ENCODE peak calls at places on chromosomes 1 and 21, in ten cellular contexts. K is mesothelial cell of epicardium, F is endothelial cell, X is neural crest cell, U is astrocyte, T is OCI-LY7, L is AG04450, R is K562, J is NB4, B is fibroblast of pulmonary artery. A is an unnamed sample.

GRCh38 chr1:162873671-162874666 is 13.0 kb upstream of the CCDC190 start:
- DNase-seq in K (no peak), F (no peak), X (no peak), U (peak), T (no peak), L (peak), R (no peak), J (no peak), B (peak), A (no peak)

GRCh38 chr21:45551816-45552695 is 9.8 kb upstream of the SLC19A1 start:
- DNase-seq in K (no peak), F (no peak), X (no peak), U (no peak), T (no peak), L (no peak), R (no peak), J (no peak), B (no peak), A (no peak)

GRCh38 chr1:222833484-222833883 is 18.6 kb downstream of the DISP1 start:
- DNase-seq in K (no peak), F (no peak), X (no peak), U (no peak), T (no peak), L (no peak), R (no peak), J (no peak), B (no peak), A (no peak)

GRCh38 chr21:36480618-36481017 is 696 bp upstream of the CLDN14 start:
- DNase-seq in K (no peak), F (no peak), X (no peak), U (no peak), T (no peak), L (no peak), R (no peak), J (no peak), B (no peak), A (no peak)

GRCh38 chr1:175480343-175480827 is 263.0 kb downstream of the TNR start:
- DNase-seq in K (no peak), F (no peak), X (no peak), U (no peak), T (no peak), L (no peak), R (no peak), J (no peak), B (no peak), A (no peak)

GRCh38 chr1:226891346-226891745 is 20.9 kb downstream of the PSEN2 start:
- DNase-seq in K (no peak), F (no peak), X (no peak), U (no peak), T (no peak), L (no peak), R (no peak), J (no peak), B (no peak), A (no peak)

GRCh38 chr1:204108312-204109141 is 35.6 kb downstream of the SOX13 start:
- DNase-seq in K (no peak), F (peak), X (peak), U (no peak), T (no peak), L (no peak), R (no peak), J (no peak), B (no peak), A (no peak)

GRCh38 chr1:108521990-108522393 is 37.9 kb upstream of the EEIG2 start:
- DNase-seq in K (no peak), F (no peak), X (no peak), U (peak), T (no peak), L (no peak), R (no peak), J (peak), B (peak), A (no peak)

GRCh38 chr1:103110701-103111100 is 2.4 kb upstream of the COL11A1 start:
- DNase-seq in K (no peak), F (no peak), X (no peak), U (peak), T (no peak), L (no peak), R (no peak), J (no peak), B (no peak), A (no peak)

GRCh38 chr1:37650721-37651120 is 16.0 kb upstream of the RSPO1 start:
- DNase-seq in K (no peak), F (no peak), X (no peak), U (no peak), T (no peak), L (no peak), R (no peak), J (no peak), B (no peak), A (no peak)

GRCh38 chr21:31609081-31609480 is 50.4 kb upstream of the SOD1 start:
- DNase-seq in K (no peak), F (no peak), X (no peak), U (no peak), T (peak), L (no peak), R (no peak), J (peak), B (no peak), A (no peak)

GRCh38 chr21:37452222-37452621 is 85.6 kb downstream of the DYRK1A start:
- DNase-seq in K (no peak), F (no peak), X (no peak), U (peak), T (no peak), L (peak), R (no peak), J (no peak), B (peak), A (no peak)

GRCh38 chr1:236959112-236959511 is 45.1 kb downstream of the MT1HL1 start:
- DNase-seq in K (no peak), F (no peak), X (no peak), U (no peak), T (no peak), L (no peak), R (no peak), J (no peak), B (no peak), A (no peak)

GRCh38 chr1:81801834-81802531 is 1.2 kb downstream of the ADGRL2 start:
- DNase-seq in K (peak), F (peak), X (peak), U (peak), T (no peak), L (no peak), R (no peak), J (no peak), B (peak), A (no peak)

GRCh38 chr1:42937836-42938595 is 20.7 kb downstream of the SLC2A1 start:
- DNase-seq in K (no peak), F (no peak), X (no peak), U (no peak), T (no peak), L (no peak), R (no peak), J (peak), B (no peak), A (no peak)

GRCh38 chr1:116986531-116987255 is 14.9 kb upstream of the CD101 start:
- DNase-seq in K (no peak), F (no peak), X (no peak), U (no peak), T (no peak), L (no peak), R (peak), J (peak), B (no peak), A (peak)

GRCh38 chr1:237864338-237865244 is 26.1 kb downstream of the ZP4 start:
- DNase-seq in K (peak), F (peak), X (peak), U (no peak), T (no peak), L (no peak), R (peak), J (peak), B (peak), A (no peak)

GRCh38 chr21:35882791-35883240 is 177.5 kb downstream of the SETD4 start:
- DNase-seq in K (no peak), F (no peak), X (no peak), U (peak), T (no peak), L (no peak), R (no peak), J (no peak), B (peak), A (no peak)

GRCh38 chr1:82934069-82934468 is 1064.9 kb downstream of the TTLL7 start:
- DNase-seq in K (no peak), F (no peak), X (no peak), U (no peak), T (no peak), L (no peak), R (no peak), J (no peak), B (no peak), A (no peak)

GRCh38 chr1:59258412-59259032 is 38.4 kb upstream of the FGGY start:
- DNase-seq in K (no peak), F (no peak), X (no peak), U (no peak), T (no peak), L (no peak), R (no peak), J (no peak), B (no peak), A (no peak)

GRCh38 chr1:116915182-116915611 is 5.5 kb downstream of the PTGFRN start:
- DNase-seq in K (no peak), F (no peak), X (no peak), U (peak), T (no peak), L (no peak), R (no peak), J (no peak), B (no peak), A (no peak)

GRCh38 chr1:61842863-61843514 is 100.7 kb downstream of the PATJ start:
- DNase-seq in K (no peak), F (peak), X (no peak), U (no peak), T (no peak), L (no peak), R (no peak), J (no peak), B (peak), A (no peak)

GRCh38 chr1:31792116-31792515 is 23.7 kb downstream of the SPOCD1 start:
- DNase-seq in K (no peak), F (no peak), X (no peak), U (no peak), T (no peak), L (no peak), R (no peak), J (no peak), B (no peak), A (no peak)

GRCh38 chr1:183956559-183957188 is 80.9 kb downstream of the COLGALT2 start:
- DNase-seq in K (no peak), F (no peak), X (no peak), U (peak), T (peak), L (peak), R (no peak), J (peak), B (peak), A (peak)

GRCh38 chr21:35540950-35541632 is 492.0 kb upstream of the RUNX1 start:
- DNase-seq in K (no peak), F (no peak), X (no peak), U (peak), T (no peak), L (no peak), R (no peak), J (no peak), B (no peak), A (no peak)

GRCh38 chr1:194873328-194873923 is 1687.0 kb upstream of the B3GALT2 start:
- DNase-seq in K (no peak), F (no peak), X (no peak), U (peak), T (no peak), L (no peak), R (peak), J (peak), B (peak), A (no peak)

GRCh38 chr1:26372039-26372438 is 511 bp downstream of the ZNF683 start:
- DNase-seq in K (no peak), F (no peak), X (no peak), U (no peak), T (no peak), L (no peak), R (no peak), J (peak), B (no peak), A (no peak)

GRCh38 chr1:109624215-109625010 is 4.8 kb downstream of the AMPD2 start:
- DNase-seq in K (no peak), F (no peak), X (no peak), U (no peak), T (peak), L (no peak), R (no peak), J (peak), B (no peak), A (no peak)

GRCh38 chr1:198529414-198529813 is 11.1 kb downstream of the ATP6V1G3 start:
- DNase-seq in K (no peak), F (no peak), X (no peak), U (peak), T (no peak), L (peak), R (no peak), J (no peak), B (peak), A (no peak)

GRCh38 chr1:182340233-182341058 is 51.1 kb downstream of the GLUL start:
- DNase-seq in K (no peak), F (no peak), X (no peak), U (peak), T (no peak), L (no peak), R (no peak), J (peak), B (no peak), A (no peak)

GRCh38 chr21:17343055-17343454 is 169.8 kb upstream of the CXADR start:
- DNase-seq in K (no peak), F (peak), X (peak), U (peak), T (peak), L (no peak), R (no peak), J (peak), B (peak), A (no peak)

GRCh38 chr1:183633676-183634343 is 1.8 kb downstream of the ARPC5 start:
- DNase-seq in K (no peak), F (no peak), X (no peak), U (peak), T (peak), L (peak), R (peak), J (peak), B (peak), A (no peak)

GRCh38 chr1:1614204-1614953 is 921 bp upstream of the MIB2 start:
- DNase-seq in K (no peak), F (peak), X (no peak), U (peak), T (no peak), L (peak), R (peak), J (peak), B (peak), A (peak)

GRCh38 chr1:67832737-67833594 is at the start of gene GNG12:
- DNase-seq in K (peak), F (peak), X (peak), U (peak), T (no peak), L (no peak), R (peak), J (no peak), B (peak), A (no peak)

GRCh38 chr1:175152006-175152652 is 40.4 kb downstream of the KIAA0040 start:
- DNase-seq in K (peak), F (peak), X (peak), U (no peak), T (peak), L (no peak), R (peak), J (peak), B (peak), A (peak)

GRCh38 chr1:23367791-23368561 is 1.7 kb downstream of the ZNF436 start:
- DNase-seq in K (peak), F (peak), X (peak), U (peak), T (peak), L (peak), R (peak), J (peak), B (peak), A (peak)
- TF ChIP-seq CTCF in K (no peak), F (no peak), X (no peak), U (no peak), T (no peak), L (no peak), R (no peak), J (no peak), B (no peak), A (no peak)

GRCh38 chr1:154534263-154534844 is 24.1 kb downstream of the UBE2Q1 start:
- DNase-seq in K (no peak), F (peak), X (no peak), U (no peak), T (peak), L (no peak), R (peak), J (peak), B (peak), A (no peak)
- TF ChIP-seq CTCF in K (no peak), F (peak), X (peak), U (peak), T (peak), L (peak), R (peak), J (peak), B (peak), A (no peak)

DNA sequence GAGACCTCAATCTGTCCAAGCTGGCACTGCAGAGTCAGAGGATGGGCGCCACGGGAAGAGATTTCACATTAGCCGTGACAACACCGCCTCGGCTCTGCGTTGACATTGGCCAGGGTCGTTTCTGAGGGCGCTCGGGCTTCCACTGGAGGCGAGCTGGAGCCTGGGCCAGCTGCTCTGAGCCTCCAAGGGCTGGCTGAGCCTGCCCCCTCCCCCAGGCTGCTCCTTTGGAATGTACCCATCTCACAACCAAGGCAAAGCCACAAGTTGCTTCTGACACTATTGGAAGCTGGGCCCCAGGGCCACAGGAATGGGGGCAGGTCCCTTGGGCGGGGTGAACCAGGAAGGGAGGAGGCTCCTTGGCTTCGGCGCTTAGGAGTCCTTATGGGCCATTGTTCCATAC is 12.7 kb downstream of the GPR3 start:
- DNase-seq in K (no peak), F (no peak), X (no peak), U (peak), T (no peak), L (no peak), R (no peak), J (no peak), B (peak), A (no peak)
- TF ChIP-seq CTCF in K (no peak), F (no peak), X (no peak), U (no peak), T (no peak), L (no peak), R (no peak), J (no peak), B (no peak), A (no peak)

GRCh38 chr1:30759718-30760281 is 2.2 kb upstream of the LAPTM5 start:
- DNase-seq in K (no peak), F (no peak), X (no peak), U (no peak), T (no peak), L (no peak), R (no peak), J (no peak), B (no peak), A (peak)

GRCh38 chr1:30758785-30759380 is 1.3 kb upstream of the LAPTM5 start:
- DNase-seq in K (no peak), F (no peak), X (no peak), U (no peak), T (peak), L (no peak), R (peak), J (peak), B (peak), A (no peak)

GRCh38 chr1:30761312-30762151 is 4.0 kb upstream of the LAPTM5 start:
- DNase-seq in K (no peak), F (no peak), X (no peak), U (peak), T (no peak), L (no peak), R (peak), J (peak), B (no peak), A (no peak)

GRCh38 chr1:30762152-30762930 is 4.8 kb upstream of the LAPTM5 start:
- DNase-seq in K (no peak), F (no peak), X (no peak), U (no peak), T (no peak), L (no peak), R (no peak), J (no peak), B (no peak), A (no peak)

GRCh38 chr1:30760596-30761311 is 3.2 kb upstream of the LAPTM5 start:
- DNase-seq in K (no peak), F (no peak), X (no peak), U (no peak), T (peak), L (no peak), R (no peak), J (no peak), B (no peak), A (no peak)
- TF ChIP-seq CTCF in K (no peak), F (no peak), X (no peak), U (no peak), T (no peak), L (no peak), R (no peak), J (no peak), B (no peak), A (no peak)

GRCh38 chr1:218361298-218362065 is 16.3 kb downstream of the TGFB2 start:
- DNase-seq in K (no peak), F (peak), X (no peak), U (no peak), T (no peak), L (no peak), R (no peak), J (peak), B (peak), A (no peak)
- TF ChIP-seq CTCF in K (no peak), F (no peak), X (peak), U (peak), T (peak), L (peak), R (peak), J (peak), B (peak), A (no peak)

DNA sequence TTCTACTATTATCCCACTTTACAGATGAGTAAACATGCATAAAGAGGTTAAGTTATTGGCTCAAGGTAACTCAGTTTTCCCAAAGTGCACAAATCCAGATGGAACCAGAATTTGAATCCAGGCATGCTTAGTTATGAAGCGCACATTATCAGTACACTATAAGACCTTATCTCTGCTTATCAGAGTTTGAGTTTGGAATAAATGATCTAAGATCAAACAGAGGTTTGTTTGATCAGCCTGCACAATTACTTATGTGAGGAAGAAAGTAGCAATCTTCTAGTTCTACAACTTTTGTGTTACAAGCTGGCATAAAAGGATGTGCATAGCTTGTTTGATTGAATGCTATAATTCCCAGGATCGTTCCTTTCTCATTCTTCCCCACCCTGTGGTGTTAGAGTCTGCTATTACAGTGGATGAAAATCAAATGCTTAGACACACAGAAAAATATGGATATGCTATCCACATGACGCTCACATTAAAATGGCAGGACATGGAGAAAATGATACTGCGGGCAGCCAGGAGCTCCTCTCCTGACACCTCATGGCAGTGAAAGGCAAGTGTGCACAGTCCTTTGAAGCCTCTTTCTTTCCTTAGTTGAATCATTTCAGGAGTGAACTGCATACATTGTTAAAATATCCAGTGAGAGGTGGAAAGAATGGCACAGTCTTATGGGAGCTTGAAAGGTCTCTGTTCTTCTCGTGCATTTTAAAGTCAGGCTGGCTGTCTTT is 24.0 kb upstream of the PBX1 start:
- DNase-seq in K (no peak), F (no peak), X (no peak), U (no peak), T (no peak), L (no peak), R (no peak), J (no peak), B (no peak), A (no peak)
- TF ChIP-seq CTCF in K (no peak), F (no peak), X (peak), U (no peak), T (no peak), L (no peak), R (no peak), J (no peak), B (no peak), A (no peak)

DNA sequence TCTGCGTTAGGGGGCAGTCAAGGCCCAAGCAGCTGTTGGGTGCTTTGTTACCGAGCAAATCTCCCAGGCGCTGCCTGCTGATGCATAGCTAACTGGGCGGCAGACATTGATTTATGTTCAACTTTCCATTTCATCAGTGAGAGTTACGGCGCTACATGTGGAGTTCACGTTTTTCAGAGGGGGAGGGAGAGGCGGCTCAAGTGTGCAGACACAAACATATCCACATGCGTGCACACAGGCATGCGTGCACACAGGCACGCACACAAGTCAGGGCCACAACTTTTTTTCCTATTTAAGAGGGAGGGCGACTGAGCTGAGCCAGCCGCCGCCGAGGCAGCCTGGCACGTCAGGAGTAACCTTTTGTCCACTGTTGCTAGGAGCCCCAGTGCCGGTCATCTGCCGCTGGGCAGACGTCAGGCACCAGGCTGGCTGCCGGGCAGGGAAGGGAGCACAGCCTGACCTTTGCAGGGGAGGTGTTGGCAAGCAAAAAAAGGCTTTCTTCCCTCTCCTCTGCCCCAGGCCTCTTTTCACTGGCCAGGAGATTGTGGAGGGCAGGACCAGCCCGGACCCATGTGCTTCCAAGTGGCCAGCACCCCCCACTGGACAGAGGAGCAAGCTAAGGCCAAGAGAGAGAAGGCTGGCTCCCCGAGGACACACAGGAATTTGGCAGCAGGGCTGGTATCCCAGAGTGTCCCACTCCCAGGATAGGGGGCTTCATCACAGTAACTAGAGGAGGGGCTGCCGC is 73.3 kb downstream of the MRPL37 start:
- DNase-seq in K (peak), F (no peak), X (peak), U (peak), T (peak), L (peak), R (peak), J (no peak), B (peak), A (no peak)
- TF ChIP-seq CTCF in K (no peak), F (no peak), X (peak), U (no peak), T (peak), L (peak), R (peak), J (no peak), B (peak), A (no peak)

A was measured in CD4-positive, alpha-beta T cell.